ENCODE peak calls at places on chromosomes 7 and 10, in ten cellular contexts. K is OCI-LY7; P is NCI-H345; E is ecto neural progenitor cell; R is ELF-1; N is T-helper 9 cell; W is effector CD8-positive, alpha-beta T cell; C is dorsolateral prefrontal cortex; L is H54; F is H9. Y is an unnamed sample.

GRCh38 chr7:42348071-42348470 is 111.1 kb upstream of the GLI3 start:
- DNase-seq in K (no peak), P (no peak), E (no peak), R (no peak), N (no peak), W (no peak), C (no peak), L (no peak), F (no peak), Y (no peak)

GRCh38 chr7:87316097-87316700 is 29.3 kb upstream of the CROT start:
- DNase-seq in K (no peak), P (no peak), E (no peak), R (no peak), N (no peak), W (no peak), C (no peak), L (no peak), F (no peak), Y (no peak)

GRCh38 chr10:63217120-63217605 is 84.0 kb downstream of the NRBF2 start:
- DNase-seq in K (peak; percentile 73), P (peak; percentile 23), E (no peak), R (no peak), N (no peak), W (no peak), C (no peak), L (peak; percentile 15), F (no peak), Y (peak; percentile 60)

GRCh38 chr10:130371156-130371555 is 235.0 kb downstream of the GLRX3 start:
- DNase-seq in K (no peak), P (no peak), E (no peak), R (no peak), N (no peak), W (no peak), C (no peak), L (no peak), F (no peak), Y (no peak)

GRCh38 chr10:126844406-126844805 is 60.8 kb upstream of the DOCK1 start:
- DNase-seq in K (no peak), P (no peak), E (no peak), R (no peak), N (no peak), W (no peak), C (no peak), L (no peak), F (no peak), Y (peak; percentile 80)

GRCh38 chr7:43639858-43640491 is 57.1 kb downstream of the STK17A start:
- DNase-seq in K (no peak), P (peak; percentile 90), E (peak; percentile 73), R (no peak), N (no peak), W (no peak), C (no peak), L (peak; percentile 47), F (no peak), Y (peak; percentile 40)

GRCh38 chr10:77741746-77742145 is 104.1 kb upstream of the KCNMA1 start:
- DNase-seq in K (no peak), P (no peak), E (no peak), R (no peak), N (no peak), W (no peak), C (no peak), L (no peak), F (no peak), Y (no peak)

GRCh38 chr10:58444876-58445275 is 59.7 kb downstream of the TFAM start:
- DNase-seq in K (no peak), P (no peak), E (no peak), R (no peak), N (no peak), W (no peak), C (no peak), L (no peak), F (no peak), Y (peak; percentile 4)

GRCh38 chr7:91780526-91780925 is 100.0 kb downstream of the MTERF1 start:
- DNase-seq in K (no peak), P (no peak), E (no peak), R (no peak), N (no peak), W (no peak), C (no peak), L (no peak), F (no peak), Y (no peak)

GRCh38 chr7:17944720-17945119 is 4.4 kb upstream of the SNX13 start:
- DNase-seq in K (no peak), P (no peak), E (no peak), R (no peak), N (no peak), W (no peak), C (no peak), L (no peak), F (no peak), Y (no peak)

GRCh38 chr7:94298943-94299342 is 95.8 kb upstream of the COL1A2 start:
- DNase-seq in K (no peak), P (no peak), E (no peak), R (no peak), N (no peak), W (no peak), C (no peak), L (no peak), F (no peak), Y (no peak)